ENCODE peak calls at places on chromosomes 1 and 21, in six cellular contexts. K, R, Z, P, V and F are unnamed samples.

GRCh38 chr21:26819944-26820343 is 25.3 kb downstream of the ADAMTS1 start:
- DNase-seq in K (no peak), V (no peak), P (no peak), Z (no peak), R (no peak), F (no peak)

GRCh38 chr1:157135646-157136045 is 2.5 kb downstream of the ETV3 start:
- DNase-seq in V (no peak), R (no peak), P (no peak), Z (no peak), K (no peak), F (no peak)

GRCh38 chr1:111272081-111272480 is 18.6 kb upstream of the CHIA start:
- DNase-seq in V (no peak), R (no peak), Z (no peak), P (no peak), K (no peak), F (no peak)

GRCh38 chr1:181062800-181063428 is 25.6 kb upstream of the IER5 start:
- DNase-seq in V (no peak), Z (no peak), R (no peak), P (no peak), K (no peak), F (no peak)

GRCh38 chr1:29032839-29033238 is 90.9 kb downstream of the TMEM200B start:
- DNase-seq in R (no peak), Z (no peak), V (no peak), P (no peak), K (no peak), F (no peak)

GRCh38 chr1:105874621-105875020 is 1181.9 kb upstream of the PRMT6 start:
- DNase-seq in K (no peak), V (no peak), Z (no peak), R (no peak), P (no peak), F (no peak)

GRCh38 chr1:111638320-111638719 is 18.7 kb downstream of the RAP1A start:
- DNase-seq in K (no peak), R (no peak), P (no peak), Z (no peak), V (no peak), F (no peak)

GRCh38 chr1:5611431-5611830 is 380.8 kb downstream of the NPHP4 start:
- DNase-seq in V (no peak), R (no peak), K (no peak), P (no peak), Z (peak; percentile 61), F (no peak)

GRCh38 chr1:8676813-8677212 is 140.6 kb downstream of the RERE start:
- DNase-seq in K (no peak), Z (no peak), V (no peak), P (no peak), R (no peak), F (no peak)

GRCh38 chr1:247482747-247483146 is 24.8 kb upstream of the OR2B11 start:
- DNase-seq in K (no peak), P (peak; percentile 36), V (no peak), R (no peak), Z (no peak), F (no peak)

GRCh38 chr1:54786778-54787177 is 14.3 kb downstream of the TTC22 start:
- DNase-seq in K (no peak), Z (no peak), P (no peak), V (no peak), R (no peak), F (no peak)

GRCh38 chr1:227924168-227924837 is 23.4 kb downstream of the WNT9A start:
- DNase-seq in R (no peak), P (no peak), Z (no peak), V (no peak), K (no peak), F (peak; percentile 46)